ENCODE peak calls at places on chromosomes 4 and X, in six cellular contexts. One of them, this sample, is unnamed.

GRCh38 chr4:8242782-8243556 is 26.6 kb upstream of the HTRA3 start:
- DNase-seq in SK-N-SH: no peak
- DNase-seq in HCT116: no peak
- DNase-seq in GM23338: no peak
- DNase-seq in spleen: no peak
- DNase-seq in K562: no peak
- DNase-seq in this sample: no peak

GRCh38 chrX:153336128-153336894 is 2.4 kb downstream of the ZNF275 start:
- DNase-seq in SK-N-SH: no peak
- DNase-seq in HCT116: no peak
- DNase-seq in GM23338: no peak
- DNase-seq in spleen: peak
- DNase-seq in K562: no peak
- DNase-seq in this sample: no peak

GRCh38 chrX:12563121-12563520 is 228.1 kb upstream of the PRPS2 start:
- DNase-seq in SK-N-SH: no peak
- DNase-seq in HCT116: no peak
- DNase-seq in GM23338: no peak
- DNase-seq in spleen: no peak
- DNase-seq in K562: no peak
- DNase-seq in this sample: no peak

GRCh38 chr4:90095000-90095399 is 32.2 kb upstream of the CCSER1 start:
- DNase-seq in SK-N-SH: no peak
- DNase-seq in HCT116: no peak
- DNase-seq in GM23338: no peak
- DNase-seq in spleen: no peak
- DNase-seq in K562: no peak
- DNase-seq in this sample: no peak

GRCh38 chr4:15238720-15239119 is 189.1 kb upstream of the C1QTNF7 start:
- DNase-seq in SK-N-SH: peak
- DNase-seq in HCT116: no peak
- DNase-seq in GM23338: peak
- DNase-seq in spleen: no peak
- DNase-seq in K562: peak
- DNase-seq in this sample: peak

GRCh38 chr4:88792821-88793220 is 95.2 kb upstream of the NAP1L5 start:
- DNase-seq in SK-N-SH: no peak
- DNase-seq in HCT116: no peak
- DNase-seq in GM23338: peak
- DNase-seq in spleen: no peak
- DNase-seq in K562: no peak
- DNase-seq in this sample: no peak

GRCh38 chr4:165383757-165384156 is 4.9 kb downstream of the CPE start:
- DNase-seq in SK-N-SH: no peak
- DNase-seq in HCT116: no peak
- DNase-seq in GM23338: no peak
- DNase-seq in spleen: no peak
- DNase-seq in K562: no peak
- DNase-seq in this sample: no peak

GRCh38 chr4:82739292-82740190 is 59.1 kb downstream of the SCD5 start:
- DNase-seq in SK-N-SH: peak
- DNase-seq in HCT116: peak
- DNase-seq in GM23338: peak
- DNase-seq in spleen: peak
- DNase-seq in K562: peak
- DNase-seq in this sample: peak

GRCh38 chr4:76214269-76214628 is 625 bp upstream of the SCARB2 start:
- DNase-seq in SK-N-SH: no peak
- DNase-seq in HCT116: no peak
- DNase-seq in GM23338: peak
- DNase-seq in spleen: no peak
- DNase-seq in K562: no peak
- DNase-seq in this sample: no peak

GRCh38 chr4:152464030-152464823 is 71.7 kb downstream of the FBXW7 start:
- DNase-seq in SK-N-SH: no peak
- DNase-seq in HCT116: no peak
- DNase-seq in GM23338: no peak
- DNase-seq in spleen: no peak
- DNase-seq in K562: no peak
- DNase-seq in this sample: no peak

GRCh38 chr4:87270144-87270543 is 49.7 kb upstream of the KLHL8 start:
- DNase-seq in SK-N-SH: peak
- DNase-seq in HCT116: peak
- DNase-seq in GM23338: peak
- DNase-seq in spleen: no peak
- DNase-seq in K562: peak
- DNase-seq in this sample: no peak

GRCh38 chr4:87117730-87118075 is 102.7 kb downstream of the KLHL8 start:
- DNase-seq in SK-N-SH: no peak
- DNase-seq in HCT116: no peak
- DNase-seq in GM23338: no peak
- DNase-seq in spleen: no peak
- DNase-seq in K562: no peak
- DNase-seq in this sample: no peak

GRCh38 chr4:163590609-163591264 is 96.2 kb downstream of the TMA16 start:
- DNase-seq in SK-N-SH: no peak
- DNase-seq in HCT116: no peak
- DNase-seq in GM23338: no peak
- DNase-seq in spleen: no peak
- DNase-seq in K562: no peak
- DNase-seq in this sample: no peak

GRCh38 chr4:128810331-128810870 is 901 bp downstream of the JADE1 start:
- DNase-seq in SK-N-SH: peak
- DNase-seq in HCT116: peak
- DNase-seq in GM23338: no peak
- DNase-seq in spleen: peak
- DNase-seq in K562: peak
- DNase-seq in this sample: peak

GRCh38 chrX:9033586-9033985 is 341 bp downstream of the FAM9B start:
- DNase-seq in SK-N-SH: peak
- DNase-seq in HCT116: no peak
- DNase-seq in GM23338: no peak
- DNase-seq in spleen: peak
- DNase-seq in K562: no peak
- DNase-seq in this sample: no peak

GRCh38 chrX:27186671-27187070 is 276.5 kb downstream of the PPP4R3C start:
- DNase-seq in SK-N-SH: peak
- DNase-seq in HCT116: peak
- DNase-seq in GM23338: peak
- DNase-seq in spleen: no peak
- DNase-seq in K562: peak
- DNase-seq in this sample: no peak

GRCh38 chr4:82388405-82388804 is 14.6 kb upstream of the HNRNPD start:
- DNase-seq in SK-N-SH: no peak
- DNase-seq in HCT116: no peak
- DNase-seq in GM23338: no peak
- DNase-seq in spleen: no peak
- DNase-seq in K562: no peak
- DNase-seq in this sample: no peak

GRCh38 chrX:40863671-40864070 is 128.3 kb upstream of the MED14 start:
- DNase-seq in SK-N-SH: no peak
- DNase-seq in HCT116: no peak
- DNase-seq in GM23338: no peak
- DNase-seq in spleen: no peak
- DNase-seq in K562: no peak
- DNase-seq in this sample: no peak

GRCh38 chrX:40864972-40865371 is 129.6 kb upstream of the MED14 start:
- DNase-seq in SK-N-SH: no peak
- DNase-seq in HCT116: no peak
- DNase-seq in GM23338: no peak
- DNase-seq in spleen: no peak
- DNase-seq in K562: no peak
- DNase-seq in this sample: no peak

GRCh38 chrX:40867352-40867751 is 132.0 kb upstream of the MED14 start:
- DNase-seq in SK-N-SH: no peak
- DNase-seq in HCT116: peak
- DNase-seq in GM23338: no peak
- DNase-seq in spleen: no peak
- DNase-seq in K562: no peak
- DNase-seq in this sample: no peak

GRCh38 chrX:40868868-40869267 is 133.5 kb upstream of the MED14 start:
- DNase-seq in SK-N-SH: no peak
- DNase-seq in HCT116: no peak
- DNase-seq in GM23338: no peak
- DNase-seq in spleen: no peak
- DNase-seq in K562: no peak
- DNase-seq in this sample: no peak

DNA sequence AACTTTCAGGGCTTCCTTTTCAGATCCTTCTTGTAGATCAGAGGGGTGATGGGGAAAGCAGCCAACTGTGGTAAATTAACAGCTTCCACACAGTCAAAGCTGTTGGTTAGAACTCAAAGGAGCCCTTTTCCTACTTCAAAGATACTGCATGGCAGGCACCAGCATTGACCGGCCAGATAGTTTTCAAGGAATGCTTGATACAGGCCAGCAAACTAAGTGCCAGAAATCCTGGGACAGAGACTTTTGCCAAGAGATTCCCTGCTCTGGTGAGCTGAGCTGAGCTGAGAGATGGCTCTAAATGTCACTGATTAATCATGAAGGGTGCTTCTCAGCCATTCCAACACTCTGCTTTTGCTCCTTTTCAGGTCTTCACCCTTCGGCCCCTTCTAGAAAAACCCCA is 131.5 kb upstream of the MED14 start:
- DNase-seq in SK-N-SH: no peak
- DNase-seq in HCT116: no peak
- DNase-seq in GM23338: no peak
- DNase-seq in spleen: no peak
- DNase-seq in K562: no peak
- DNase-seq in this sample: no peak
- TF ChIP-seq POLR2AphosphoS5 in SK-N-SH: no peak
- TF ChIP-seq POLR2AphosphoS5 in HCT116: no peak
- TF ChIP-seq POLR2AphosphoS5 in GM23338: no peak
- TF ChIP-seq POLR2AphosphoS5 in spleen: no peak
- TF ChIP-seq POLR2AphosphoS5 in K562: no peak
- TF ChIP-seq POLR2AphosphoS5 in this sample: no peak

GRCh38 chr4:56260320-56260719 is 127.0 kb downstream of the AASDH start:
- DNase-seq in SK-N-SH: no peak
- DNase-seq in HCT116: no peak
- DNase-seq in GM23338: no peak
- DNase-seq in spleen: no peak
- DNase-seq in K562: no peak
- DNase-seq in this sample: no peak

GRCh38 chr4:56259595-56259994 is 127.7 kb downstream of the AASDH start:
- DNase-seq in SK-N-SH: no peak
- DNase-seq in HCT116: no peak
- DNase-seq in GM23338: no peak
- DNase-seq in spleen: no peak
- DNase-seq in K562: no peak
- DNase-seq in this sample: no peak

GRCh38 chr4:56255820-56256219 is 131.5 kb downstream of the AASDH start:
- DNase-seq in SK-N-SH: no peak
- DNase-seq in HCT116: no peak
- DNase-seq in GM23338: peak
- DNase-seq in spleen: no peak
- DNase-seq in K562: no peak
- DNase-seq in this sample: no peak

GRCh38 chr4:56264861-56265260 is 122.4 kb downstream of the AASDH start:
- DNase-seq in SK-N-SH: no peak
- DNase-seq in HCT116: no peak
- DNase-seq in GM23338: no peak
- DNase-seq in spleen: no peak
- DNase-seq in K562: no peak
- DNase-seq in this sample: no peak

DNA sequence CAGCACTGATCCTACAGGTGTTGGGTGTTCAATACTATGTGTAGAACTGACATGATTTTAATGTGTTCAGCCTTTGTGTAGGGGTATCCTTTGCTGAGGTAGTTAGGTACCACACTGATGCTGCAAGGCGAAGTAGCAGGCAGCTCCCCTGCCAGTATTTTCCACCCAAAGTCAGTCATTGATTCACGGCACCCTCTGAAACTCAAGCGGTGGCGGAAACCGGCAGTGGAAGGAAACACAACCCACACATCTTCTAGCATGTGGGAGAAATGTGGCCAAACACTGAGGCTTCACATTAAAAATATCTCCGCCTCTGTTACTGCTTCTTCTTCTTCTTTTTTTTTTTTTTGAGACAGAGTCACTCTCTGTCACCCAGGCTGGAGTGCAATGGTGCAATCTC is 126.3 kb downstream of the AASDH start:
- DNase-seq in SK-N-SH: no peak
- DNase-seq in HCT116: no peak
- DNase-seq in GM23338: no peak
- DNase-seq in spleen: no peak
- DNase-seq in K562: no peak
- DNase-seq in this sample: no peak
- TF ChIP-seq POLR2AphosphoS5 in SK-N-SH: no peak
- TF ChIP-seq POLR2AphosphoS5 in HCT116: no peak
- TF ChIP-seq POLR2AphosphoS5 in GM23338: no peak
- TF ChIP-seq POLR2AphosphoS5 in spleen: no peak
- TF ChIP-seq POLR2AphosphoS5 in K562: no peak
- TF ChIP-seq POLR2AphosphoS5 in this sample: no peak

DNA sequence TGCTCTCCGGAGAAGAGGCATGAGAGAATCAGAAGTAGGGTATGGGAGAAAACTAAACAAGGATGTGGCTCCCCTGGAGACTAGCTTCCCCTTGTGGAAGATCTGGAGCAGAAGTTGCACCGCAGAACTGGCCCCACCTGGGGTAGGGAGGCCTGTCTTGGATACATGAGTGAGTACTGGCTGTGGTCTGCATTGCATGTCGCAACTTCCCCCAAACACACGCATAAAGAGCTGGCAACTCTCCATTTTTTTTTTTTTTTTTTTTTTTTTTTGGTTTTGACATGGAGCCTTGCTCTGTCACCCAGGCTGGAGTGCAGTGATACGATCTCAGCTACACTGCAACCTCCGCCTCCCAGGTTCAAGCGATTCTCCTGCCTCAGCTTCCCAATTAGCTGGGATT is 119.9 kb downstream of the EGF start:
- DNase-seq in SK-N-SH: no peak
- DNase-seq in HCT116: no peak
- DNase-seq in GM23338: no peak
- DNase-seq in spleen: no peak
- DNase-seq in K562: no peak
- DNase-seq in this sample: no peak
- TF ChIP-seq POLR2AphosphoS5 in SK-N-SH: no peak
- TF ChIP-seq POLR2AphosphoS5 in HCT116: no peak
- TF ChIP-seq POLR2AphosphoS5 in GM23338: no peak
- TF ChIP-seq POLR2AphosphoS5 in spleen: no peak
- TF ChIP-seq POLR2AphosphoS5 in K562: no peak
- TF ChIP-seq POLR2AphosphoS5 in this sample: no peak

GRCh38 chr4:185657699-185658098 is 122.4 kb upstream of the PDLIM3 start:
- DNase-seq in SK-N-SH: peak
- DNase-seq in HCT116: no peak
- DNase-seq in GM23338: no peak
- DNase-seq in spleen: no peak
- DNase-seq in K562: no peak
- DNase-seq in this sample: no peak

GRCh38 chr4:185656467-185656890 is 121.2 kb upstream of the PDLIM3 start:
- DNase-seq in SK-N-SH: no peak
- DNase-seq in HCT116: no peak
- DNase-seq in GM23338: peak
- DNase-seq in spleen: no peak
- DNase-seq in K562: no peak
- DNase-seq in this sample: no peak

GRCh38 chr4:185657191-185657590 is 121.9 kb upstream of the PDLIM3 start:
- DNase-seq in SK-N-SH: no peak
- DNase-seq in HCT116: no peak
- DNase-seq in GM23338: no peak
- DNase-seq in spleen: no peak
- DNase-seq in K562: no peak
- DNase-seq in this sample: no peak

GRCh38 chr4:185662030-185662778 is 126.9 kb upstream of the PDLIM3 start:
- DNase-seq in SK-N-SH: no peak
- DNase-seq in HCT116: no peak
- DNase-seq in GM23338: peak
- DNase-seq in spleen: no peak
- DNase-seq in K562: no peak
- DNase-seq in this sample: no peak

GRCh38 chr4:185660340-185660739 is 125.0 kb upstream of the PDLIM3 start:
- DNase-seq in SK-N-SH: no peak
- DNase-seq in HCT116: no peak
- DNase-seq in GM23338: no peak
- DNase-seq in spleen: no peak
- DNase-seq in K562: no peak
- DNase-seq in this sample: no peak
- TF ChIP-seq POLR2AphosphoS5 in SK-N-SH: no peak
- TF ChIP-seq POLR2AphosphoS5 in HCT116: no peak
- TF ChIP-seq POLR2AphosphoS5 in GM23338: no peak
- TF ChIP-seq POLR2AphosphoS5 in spleen: no peak
- TF ChIP-seq POLR2AphosphoS5 in K562: no peak
- TF ChIP-seq POLR2AphosphoS5 in this sample: no peak

This sample was measured in GM12892.